ENCODE peak calls at places on chromosome 4, in six cellular contexts. One of them, this sample, is unnamed.

GRCh38 chr4:27702710-27703431 is 842.2 kb downstream of the STIM2 start:
- DNase-seq in tibial nerve: no peak
- DNase-seq in OCI-LY7: peak; percentile 9
- DNase-seq in stomach: no peak
- DNase-seq in astrocyte: no peak
- DNase-seq in heart right ventricle: no peak
- DNase-seq in this sample: no peak

GRCh38 chr4:67273676-67274075 is 271.6 kb downstream of the CENPC start:
- DNase-seq in tibial nerve: no peak
- DNase-seq in OCI-LY7: no peak
- DNase-seq in stomach: no peak
- DNase-seq in astrocyte: no peak
- DNase-seq in heart right ventricle: no peak
- DNase-seq in this sample: no peak

GRCh38 chr4:185128272-185129119 is 14.6 kb upstream of the SLC25A4 start:
- DNase-seq in tibial nerve: no peak
- DNase-seq in OCI-LY7: no peak
- DNase-seq in stomach: no peak
- DNase-seq in astrocyte: peak; percentile 6
- DNase-seq in heart right ventricle: peak; percentile 35
- DNase-seq in this sample: no peak

GRCh38 chr4:52001616-52002015 is 18.5 kb downstream of the LRRC66 start:
- DNase-seq in tibial nerve: no peak
- DNase-seq in OCI-LY7: no peak
- DNase-seq in stomach: no peak
- DNase-seq in astrocyte: peak; percentile 54
- DNase-seq in heart right ventricle: no peak
- DNase-seq in this sample: peak; percentile 51

GRCh38 chr4:101328063-101328602 is 19.2 kb downstream of the PPP3CA start:
- DNase-seq in tibial nerve: no peak
- DNase-seq in OCI-LY7: no peak
- DNase-seq in stomach: no peak
- DNase-seq in astrocyte: no peak
- DNase-seq in heart right ventricle: no peak
- DNase-seq in this sample: no peak

GRCh38 chr4:159378056-159378616 is 275.3 kb downstream of the RAPGEF2 start:
- DNase-seq in tibial nerve: no peak
- DNase-seq in OCI-LY7: no peak
- DNase-seq in stomach: no peak
- DNase-seq in astrocyte: no peak
- DNase-seq in heart right ventricle: no peak
- DNase-seq in this sample: no peak

GRCh38 chr4:126264839-126265238 is 950.1 kb downstream of the FAT4 start:
- DNase-seq in tibial nerve: no peak
- DNase-seq in OCI-LY7: no peak
- DNase-seq in stomach: no peak
- DNase-seq in astrocyte: peak; percentile 73
- DNase-seq in heart right ventricle: no peak
- DNase-seq in this sample: peak; percentile 32

GRCh38 chr4:133149932-133150642 is 993 bp downstream of the PCDH10 start:
- DNase-seq in tibial nerve: no peak
- DNase-seq in OCI-LY7: no peak
- DNase-seq in stomach: no peak
- DNase-seq in astrocyte: no peak
- DNase-seq in heart right ventricle: no peak
- DNase-seq in this sample: no peak

DNA sequence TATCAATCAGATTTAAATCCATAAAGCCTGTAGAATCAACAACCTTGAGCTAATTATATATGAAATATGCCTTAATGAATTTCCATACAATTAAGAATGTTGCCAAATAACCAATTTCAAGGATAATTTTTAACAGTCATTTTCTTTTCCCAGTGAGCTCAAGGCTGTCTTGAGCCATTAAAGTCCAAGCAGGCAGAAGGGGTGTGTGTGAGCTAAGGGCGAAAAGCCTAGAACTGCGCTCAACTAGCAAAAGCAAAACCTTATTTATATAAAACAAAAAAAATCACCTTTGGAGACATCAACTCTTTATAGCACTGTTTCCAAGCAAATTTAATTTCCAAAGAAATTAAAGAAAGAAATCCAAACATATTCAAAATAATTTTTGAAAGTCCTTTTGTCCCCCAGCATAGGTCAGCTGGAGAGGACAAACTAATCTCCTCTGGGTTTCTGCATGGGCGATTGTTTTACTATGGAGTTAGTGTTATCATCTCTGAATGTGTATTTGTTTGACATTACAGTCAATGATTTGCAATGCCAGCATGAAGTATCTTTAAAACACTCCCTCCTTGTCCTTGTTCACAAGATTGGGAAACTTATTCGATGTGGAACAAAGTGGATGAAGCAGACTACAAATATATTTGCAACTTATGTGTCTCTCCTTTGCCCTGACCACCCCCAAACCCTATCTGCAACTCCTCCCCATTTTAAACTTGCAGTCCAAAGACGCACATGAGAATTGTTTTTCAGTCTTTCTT is 1.3 kb upstream of the PITX2 start:
- DNase-seq in tibial nerve: no peak
- DNase-seq in OCI-LY7: no peak
- DNase-seq in stomach: no peak
- DNase-seq in astrocyte: no peak
- DNase-seq in heart right ventricle: no peak
- DNase-seq in this sample: no peak
- H3K4me3 ChIP-seq in tibial nerve: no peak overlapping the region
- H3K4me3 ChIP-seq in OCI-LY7: no peak overlapping the region
- H3K4me3 ChIP-seq in stomach: no peak overlapping the region
- H3K4me3 ChIP-seq in astrocyte: no peak overlapping the region
- H3K4me3 ChIP-seq in heart right ventricle: no peak overlapping the region
- H3K4me3 ChIP-seq in this sample: no peak overlapping the region

GRCh38 chr4:175450446-175450845 is 361.6 kb downstream of the GPM6A start:
- DNase-seq in tibial nerve: no peak
- DNase-seq in OCI-LY7: no peak
- DNase-seq in stomach: no peak
- DNase-seq in astrocyte: no peak
- DNase-seq in heart right ventricle: no peak
- DNase-seq in this sample: no peak
- TF ChIP-seq CTCF in tibial nerve: no peak
- TF ChIP-seq CTCF in OCI-LY7: no peak
- TF ChIP-seq CTCF in stomach: no peak
- TF ChIP-seq CTCF in astrocyte: no peak
- TF ChIP-seq CTCF in heart right ventricle: no peak
- TF ChIP-seq CTCF in this sample: no peak

GRCh38 chr4:112167790-112168189 is 22.5 kb downstream of the FAM241A start:
- DNase-seq in tibial nerve: no peak
- DNase-seq in OCI-LY7: peak; percentile 53
- DNase-seq in stomach: no peak
- DNase-seq in astrocyte: no peak
- DNase-seq in heart right ventricle: no peak
- DNase-seq in this sample: no peak
- H3K4me3 ChIP-seq in tibial nerve: no peak overlapping the region
- H3K4me3 ChIP-seq in OCI-LY7: no peak overlapping the region
- H3K4me3 ChIP-seq in stomach: no peak overlapping the region
- H3K4me3 ChIP-seq in astrocyte: no peak overlapping the region
- H3K4me3 ChIP-seq in heart right ventricle: no peak overlapping the region
- H3K4me3 ChIP-seq in this sample: no peak overlapping the region

GRCh38 chr4:122732329-122733026 is at the start of gene BBS12:
- DNase-seq in tibial nerve: peak; percentile 99
- DNase-seq in OCI-LY7: peak; percentile 99
- DNase-seq in stomach: peak; percentile 99
- DNase-seq in astrocyte: peak; percentile 98
- DNase-seq in heart right ventricle: peak; percentile 99
- DNase-seq in this sample: peak; percentile 99
- TF ChIP-seq CTCF in tibial nerve: no peak
- TF ChIP-seq CTCF in OCI-LY7: peak; percentile 66
- TF ChIP-seq CTCF in stomach: no peak
- TF ChIP-seq CTCF in astrocyte: peak; percentile 14
- TF ChIP-seq CTCF in heart right ventricle: no peak
- TF ChIP-seq CTCF in this sample: peak; percentile 52

DNA sequence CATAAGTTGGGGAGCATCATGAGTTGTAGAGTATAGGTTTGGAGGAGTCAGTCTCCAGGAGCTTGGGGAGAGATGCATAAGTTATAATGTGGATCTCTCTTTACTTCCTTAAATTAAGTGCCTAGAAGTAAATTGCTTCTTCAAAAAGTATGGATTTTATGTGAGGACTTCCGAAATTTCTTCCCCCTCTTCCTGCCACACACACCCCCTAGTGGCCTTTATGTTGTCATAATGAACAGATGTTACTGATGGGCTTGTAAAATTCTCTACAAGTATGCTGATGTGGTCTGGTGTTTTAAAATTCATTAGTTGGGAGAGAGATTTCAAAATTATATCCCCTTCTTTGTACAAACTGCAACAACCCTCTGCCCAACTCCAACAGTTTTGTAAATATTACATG is 2.3 kb upstream of the METTL14 start:
- DNase-seq in tibial nerve: no peak
- DNase-seq in OCI-LY7: peak; percentile 39
- DNase-seq in stomach: no peak
- DNase-seq in astrocyte: no peak
- DNase-seq in heart right ventricle: no peak
- DNase-seq in this sample: peak; percentile 61
- H3K4me3 ChIP-seq in tibial nerve: no peak overlapping the region
- H3K4me3 ChIP-seq in OCI-LY7: peak overlapping the region; percentile 2
- H3K4me3 ChIP-seq in stomach: no peak overlapping the region
- H3K4me3 ChIP-seq in astrocyte: no peak overlapping the region
- H3K4me3 ChIP-seq in heart right ventricle: no peak overlapping the region
- H3K4me3 ChIP-seq in this sample: no peak overlapping the region

DNA sequence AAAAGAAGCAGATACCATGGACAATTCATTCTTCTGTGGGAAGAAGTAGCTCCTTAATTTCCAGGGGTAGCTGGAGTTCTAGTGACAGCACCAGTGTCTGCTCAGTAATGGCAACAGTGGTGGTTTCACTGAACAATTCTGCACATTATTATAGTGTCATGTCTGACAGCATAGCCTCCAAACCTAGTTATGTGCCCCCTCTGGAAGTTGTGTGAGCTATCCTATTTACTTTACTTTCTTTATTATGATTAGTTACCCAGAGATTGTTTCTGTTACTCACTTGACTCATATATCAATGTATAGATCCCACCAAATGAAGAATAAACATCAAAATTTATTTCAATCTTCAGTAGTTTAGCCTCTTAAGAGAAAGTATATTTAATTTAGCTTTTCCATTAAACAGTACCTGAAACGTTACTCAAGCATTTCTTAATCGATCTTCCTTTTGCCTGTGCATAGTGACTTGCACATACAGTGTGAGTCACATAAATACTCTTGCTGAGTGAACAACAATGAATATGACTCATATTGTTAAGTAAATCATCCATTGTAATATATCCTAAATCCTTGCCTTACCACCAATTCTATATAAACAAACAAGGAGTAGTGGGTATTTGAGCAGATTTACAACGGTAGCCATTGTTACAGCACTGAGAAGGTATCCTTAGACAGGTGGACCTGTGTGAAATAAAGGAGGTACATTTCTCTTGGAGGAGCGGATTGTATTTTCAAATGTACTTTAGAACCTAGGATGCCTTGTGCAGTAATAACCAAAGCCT is 534.7 kb downstream of the ANKRD50 start:
- DNase-seq in tibial nerve: no peak
- DNase-seq in OCI-LY7: no peak
- DNase-seq in stomach: no peak
- DNase-seq in astrocyte: peak; percentile 91
- DNase-seq in heart right ventricle: no peak
- DNase-seq in this sample: peak; percentile 84
- TF ChIP-seq CTCF in tibial nerve: no peak
- TF ChIP-seq CTCF in OCI-LY7: no peak
- TF ChIP-seq CTCF in stomach: no peak
- TF ChIP-seq CTCF in astrocyte: no peak
- TF ChIP-seq CTCF in heart right ventricle: no peak
- TF ChIP-seq CTCF in this sample: no peak

GRCh38 chr4:172750910-172751309 is 417.7 kb upstream of the GALNT7 start:
- DNase-seq in tibial nerve: no peak
- DNase-seq in OCI-LY7: no peak
- DNase-seq in stomach: no peak
- DNase-seq in astrocyte: no peak
- DNase-seq in heart right ventricle: no peak
- DNase-seq in this sample: no peak

DNA sequence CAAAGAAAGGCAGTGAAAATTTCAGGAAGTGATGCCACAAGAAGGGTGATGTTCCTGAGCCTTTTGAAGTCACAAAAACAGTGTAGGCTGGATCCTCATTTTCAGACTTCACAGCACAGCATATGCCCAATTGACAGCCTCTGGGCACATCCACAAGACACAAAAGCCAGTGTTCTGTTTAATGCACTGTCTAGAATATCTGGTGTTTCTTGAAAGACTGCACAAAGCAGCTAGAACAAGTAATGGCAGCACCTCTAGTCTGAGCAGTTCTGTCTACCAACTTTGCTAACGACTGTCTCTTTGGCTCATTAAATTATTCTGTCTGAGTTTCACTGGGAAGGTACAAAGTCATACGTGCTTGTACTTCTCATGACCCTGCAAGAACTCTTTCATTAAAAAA is 417.1 kb upstream of the GALNT7 start:
- DNase-seq in tibial nerve: no peak
- DNase-seq in OCI-LY7: no peak
- DNase-seq in stomach: no peak
- DNase-seq in astrocyte: no peak
- DNase-seq in heart right ventricle: no peak
- DNase-seq in this sample: no peak
- H3K4me3 ChIP-seq in tibial nerve: no peak overlapping the region
- H3K4me3 ChIP-seq in OCI-LY7: no peak overlapping the region
- H3K4me3 ChIP-seq in stomach: no peak overlapping the region
- H3K4me3 ChIP-seq in astrocyte: no peak overlapping the region
- H3K4me3 ChIP-seq in heart right ventricle: no peak overlapping the region
- H3K4me3 ChIP-seq in this sample: no peak overlapping the region